ENCODE peak calls at places on chromosomes 2 and 18, in nine cellular contexts. Q is GM13977, C is epithelial cell of esophagus, Y is IMR-90, U is AG10803, X is lower leg skin, L is AG09309, R is astrocyte of the spinal cord, G is esophagus squamous epithelium. Z is an unnamed sample.

GRCh38 chr2:11617984-11618707 is 51.8 kb downstream of the NTSR2 start:
- DNase-seq in X (no peak), G (no peak), Q (no peak), U (no peak), R (no peak), L (no peak), C (no peak), Y (no peak), Z (no peak)

GRCh38 chr2:23776021-23776420 is 150.9 kb downstream of the ATAD2B start:
- DNase-seq in L (no peak), R (no peak), U (no peak), G (no peak), X (no peak), Y (no peak), C (peak), Q (no peak), Z (no peak)

GRCh38 chr2:3759331-3759730 is 56.0 kb downstream of the DCDC2C start:
- DNase-seq in G (no peak), C (no peak), U (peak), Q (no peak), L (no peak), Y (peak), R (peak), X (no peak), Z (no peak)

GRCh38 chr18:54444309-54444914 is 86.7 kb downstream of the C18orf54 start:
- DNase-seq in C (peak), L (peak), G (no peak), Y (peak), X (no peak), U (peak), R (peak), Q (peak), Z (no peak)

GRCh38 chr2:33033524-33034150 is 86.9 kb downstream of the LTBP1 start:
- DNase-seq in X (no peak), U (peak), Q (peak), L (no peak), C (peak), G (no peak), Y (peak), R (peak), Z (no peak)

GRCh38 chr2:44166096-44166495 is 2.6 kb upstream of the PPM1B start:
- DNase-seq in Y (no peak), Q (no peak), L (no peak), U (no peak), G (no peak), X (no peak), C (no peak), R (no peak), Z (no peak)

GRCh38 chr2:229089806-229090205 is 181.3 kb downstream of the PID1 start:
- DNase-seq in U (peak), Y (no peak), C (no peak), L (no peak), R (peak), G (no peak), X (no peak), Q (no peak), Z (no peak)

GRCh38 chr2:222176890-222177289 is 121.9 kb downstream of the PAX3 start:
- DNase-seq in Y (no peak), X (no peak), Q (no peak), C (no peak), G (no peak), R (no peak), U (no peak), L (no peak), Z (no peak)

GRCh38 chr2:219041252-219041651 is at the start of gene CFAP65:
- DNase-seq in C (peak), Y (peak), X (no peak), R (peak), U (peak), L (no peak), G (no peak), Q (peak), Z (peak)

GRCh38 chr2:169362346-169363026 is at the start of gene LRP2:
- DNase-seq in X (no peak), L (no peak), Y (no peak), G (no peak), Q (peak), R (peak), C (no peak), U (no peak), Z (no peak)

GRCh38 chr2:223998983-223999382 is 40.1 kb downstream of the SERPINE2 start:
- DNase-seq in Q (no peak), X (no peak), R (peak), L (no peak), Y (no peak), C (no peak), U (no peak), G (no peak), Z (no peak)

GRCh38 chr18:78932281-78932680 is 47.3 kb upstream of the SALL3 start:
- DNase-seq in U (no peak), Y (no peak), R (no peak), C (no peak), L (no peak), Q (no peak), X (peak), G (no peak), Z (no peak)

GRCh38 chr2:237025090-237025865 is 60.4 kb upstream of the COPS8 start:
- DNase-seq in C (peak), G (no peak), U (peak), L (peak), Q (no peak), R (peak), Y (peak), X (no peak), Z (peak)

GRCh38 chr2:43853141-43854081 is 14.6 kb downstream of the ABCG8 start:
- DNase-seq in Q (peak), G (no peak), R (no peak), U (no peak), X (peak), Y (no peak), L (no peak), C (no peak), Z (peak)

GRCh38 chr2:73050011-73050617 is 21.4 kb downstream of the SFXN5 start:
- DNase-seq in R (peak), G (no peak), Q (no peak), Y (no peak), U (no peak), C (no peak), X (no peak), L (no peak), Z (no peak)

GRCh38 chr2:179691235-179691634 is 170.2 kb downstream of the ZNF385B start:
- DNase-seq in U (no peak), C (no peak), G (no peak), Q (no peak), Y (peak), R (no peak), L (no peak), X (no peak), Z (no peak)

GRCh38 chr2:230878599-230878965 is 13.8 kb downstream of the ITM2C start:
- DNase-seq in U (no peak), X (peak), Y (no peak), R (no peak), C (no peak), Q (no peak), L (no peak), G (no peak), Z (no peak)

GRCh38 chr2:11343626-11344341 is 652 bp downstream of the ROCK2 start:
- DNase-seq in Y (peak), U (no peak), R (peak), L (no peak), G (no peak), C (peak), X (peak), Q (peak), Z (no peak)

GRCh38 chr2:173218331-173219056 is 136.2 kb upstream of the CDCA7 start:
- DNase-seq in R (peak), Q (no peak), G (no peak), X (no peak), U (no peak), L (no peak), Y (peak), C (no peak), Z (no peak)

GRCh38 chr2:42969231-42970150 is 177.1 kb upstream of the HAAO start:
- DNase-seq in Q (no peak), Y (peak), G (no peak), R (peak), U (peak), L (peak), C (peak), X (no peak), Z (no peak)

GRCh38 chr18:49788327-49788908 is 24.9 kb downstream of the ACAA2 start:
- DNase-seq in X (no peak), L (no peak), C (peak), G (no peak), R (peak), Y (peak), Q (no peak), U (no peak), Z (no peak)

GRCh38 chr2:10861765-10862164 is 49.2 kb upstream of the PDIA6 start:
- DNase-seq in U (no peak), X (no peak), C (no peak), Q (no peak), L (no peak), G (no peak), Y (no peak), R (no peak), Z (no peak)

GRCh38 chr2:12057436-12058166 is 311.2 kb downstream of the LPIN1 start:
- DNase-seq in L (no peak), Y (no peak), R (peak), U (no peak), G (peak), X (no peak), Q (peak), C (no peak), Z (peak)

GRCh38 chr2:147623328-147623727 is 221.5 kb upstream of the ACVR2A start:
- DNase-seq in C (peak), L (no peak), X (no peak), Q (peak), G (no peak), R (no peak), Y (no peak), U (no peak), Z (no peak)

GRCh38 chr18:48475635-48476549 is 62.9 kb upstream of the CTIF start:
- DNase-seq in L (peak), Q (peak), G (no peak), X (no peak), C (peak), U (peak), R (peak), Y (peak), Z (no peak)

GRCh38 chr2:213149332-213149875 is 2.0 kb downstream of the IKZF2 start:
- DNase-seq in X (no peak), L (no peak), R (peak), Q (no peak), G (no peak), Y (peak), C (no peak), U (peak), Z (no peak)

GRCh38 chr2:137865954-137866540 is 98.2 kb upstream of the HNMT start:
- DNase-seq in R (peak), U (peak), Y (peak), L (peak), G (no peak), C (peak), X (no peak), Q (peak), Z (no peak)

GRCh38 chr2:20634430-20635095 is 16.3 kb downstream of the HS1BP3 start:
- DNase-seq in C (peak), U (peak), G (no peak), X (no peak), Q (no peak), L (no peak), R (peak), Y (peak), Z (no peak)

GRCh38 chr2:142142595-142142994 is 11.8 kb upstream of the LRP1B start:
- DNase-seq in L (no peak), R (no peak), U (no peak), Q (no peak), X (no peak), C (peak), G (no peak), Y (no peak), Z (no peak)

GRCh38 chr2:54000524-54000923 is 29.7 kb upstream of the PSME4 start:
- DNase-seq in R (peak), G (no peak), C (no peak), Q (no peak), U (peak), L (no peak), Y (peak), X (no peak), Z (no peak)

GRCh38 chr18:3610818-3611217 is 160.8 kb downstream of the TGIF1 start:
- DNase-seq in Q (no peak), C (peak), Y (peak), L (no peak), X (no peak), R (no peak), U (peak), G (no peak), Z (no peak)

GRCh38 chr2:171487803-171488259 is 34.4 kb upstream of the CYBRD1 start:
- DNase-seq in X (no peak), C (no peak), Q (no peak), U (no peak), G (no peak), R (no peak), L (no peak), Y (no peak), Z (no peak)

GRCh38 chr18:58221060-58221725 is 177.2 kb downstream of the NEDD4L start:
- DNase-seq in X (no peak), Y (peak), G (no peak), R (peak), U (peak), L (no peak), C (peak), Q (no peak), Z (no peak)

GRCh38 chr2:181395871-181396574 is 61.2 kb upstream of the ITGA4 start:
- DNase-seq in G (no peak), X (no peak), L (no peak), Q (no peak), Y (no peak), U (no peak), R (no peak), C (no peak), Z (no peak)

GRCh38 chr2:3124921-3125760 is 252.5 kb downstream of the EIPR1 start:
- DNase-seq in Y (no peak), C (no peak), G (no peak), Q (no peak), L (no peak), X (peak), R (no peak), U (no peak), Z (peak)

GRCh38 chr18:45838302-45839070 is 13.0 kb downstream of the SIGLEC15 start:
- DNase-seq in G (no peak), Q (no peak), L (no peak), Y (no peak), C (no peak), R (no peak), X (no peak), U (no peak), Z (no peak)

GRCh38 chr18:59655661-59656060 is 41.6 kb downstream of the CCBE1 start:
- DNase-seq in Y (no peak), G (no peak), X (no peak), Q (no peak), C (no peak), R (no peak), L (no peak), U (no peak), Z (no peak)

GRCh38 chr2:200588076-200588678 is 2.4 kb downstream of the AOX1 start:
- DNase-seq in L (no peak), Y (no peak), X (no peak), R (no peak), G (no peak), C (no peak), U (no peak), Q (no peak), Z (no peak)

GRCh38 chr18:22043837-22044236 is 125.6 kb upstream of the GATA6 start:
- DNase-seq in Q (no peak), L (no peak), X (no peak), R (no peak), G (no peak), C (no peak), U (no peak), Y (no peak), Z (no peak)
- TF ChIP-seq CTCF in Q (no peak), L (no peak), X (no peak), R (no peak), G (no peak), C (no peak), U (no peak), Y (no peak), Z (no peak)

GRCh38 chr18:12686100-12686499 is 16.4 kb downstream of the CEP76 start:
- DNase-seq in R (peak), C (peak), G (no peak), Y (peak), L (no peak), U (peak), Q (no peak), X (no peak), Z (no peak)
- TF ChIP-seq CTCF in R (peak), C (peak), G (no peak), Y (peak), L (no peak), U (no peak), Q (no peak), X (no peak), Z (no peak)

GRCh38 chr2:152755029-152755428 is 36.6 kb downstream of the ARL6IP6 start:
- DNase-seq in G (no peak), R (no peak), Y (no peak), L (no peak), C (peak), X (no peak), Q (no peak), U (no peak), Z (no peak)
- TF ChIP-seq CTCF in G (no peak), R (peak), Y (no peak), L (peak), C (peak), X (no peak), Q (no peak), U (peak), Z (no peak)

GRCh38 chr2:140454717-140455116 is 1674.5 kb upstream of the NXPH2 start:
- DNase-seq in L (peak), Y (peak), X (no peak), Q (no peak), R (peak), U (peak), G (no peak), C (peak), Z (no peak)
- TF ChIP-seq CTCF in L (no peak), Y (no peak), X (no peak), Q (no peak), R (no peak), U (no peak), G (no peak), C (no peak), Z (no peak)

Z was measured in CD14-positive monocyte.